ENCODE peak calls at places on chromosome 19, in eight cellular contexts. P is colonic mucosa, K is tibial nerve, S is mammary epithelial cell, T is body of pancreas, Z is left ventricle myocardium inferior, H is fibroblast of lung, D is adrenal gland. X is an unnamed sample.

GRCh38 chr19:4391701-4392543 is 8.4 kb downstream of the SH3GL1 start:
- DNase-seq in H (peak), Z (peak), K (no peak), D (peak), S (peak), P (no peak), T (no peak), X (no peak)

GRCh38 chr19:23263396-23263795 is 13.2 kb upstream of the ZNF724 start:
- DNase-seq in Z (no peak), T (no peak), P (no peak), S (no peak), H (no peak), D (no peak), K (no peak), X (no peak)

GRCh38 chr19:54245936-54246335 is 3.3 kb upstream of the LILRA6 start:
- DNase-seq in K (no peak), D (no peak), S (no peak), H (no peak), P (no peak), T (no peak), Z (no peak), X (peak)

GRCh38 chr19:54164369-54165068 is 5.0 kb upstream of the LENG1 start:
- DNase-seq in D (peak), H (peak), S (no peak), T (peak), Z (no peak), P (peak), K (no peak), X (no peak)

GRCh38 chr19:56294557-56294956 is 20.1 kb downstream of the ZSCAN5A start:
- DNase-seq in K (no peak), P (no peak), S (peak), Z (no peak), T (no peak), H (peak), D (no peak), X (no peak)

GRCh38 chr19:53999694-54000093 is 8.3 kb downstream of the CACNG6 start:
- DNase-seq in T (no peak), P (no peak), K (no peak), H (no peak), S (no peak), D (no peak), Z (no peak), X (no peak)

GRCh38 chr19:51695702-51696315 is 2.7 kb downstream of the SPACA6 start:
- DNase-seq in Z (no peak), S (no peak), H (no peak), T (no peak), P (no peak), K (no peak), D (no peak), X (peak)

GRCh38 chr19:40337594-40337993 is 10.6 kb downstream of the C19orf47 start:
- DNase-seq in P (no peak), S (no peak), D (no peak), Z (no peak), K (no peak), T (no peak), H (no peak), X (no peak)

GRCh38 chr19:24003537-24003936 is 83.5 kb upstream of the ZNF254 start:
- DNase-seq in S (no peak), T (no peak), D (no peak), H (no peak), Z (no peak), K (no peak), P (no peak), X (no peak)

GRCh38 chr19:29524912-29525870 is 603 bp upstream of the VSTM2B start:
- DNase-seq in S (peak), T (no peak), H (no peak), D (no peak), Z (peak), P (no peak), K (no peak), X (no peak)
- H3K27ac ChIP-seq in S (no peak), T (no peak), H (no peak), D (no peak), Z (no peak), P (no peak), K (no peak), X (no peak)

GRCh38 chr19:15453091-15453498 is 3.3 kb upstream of the WIZ start:
- DNase-seq in H (no peak), T (peak), K (no peak), D (peak), S (no peak), Z (no peak), P (no peak), X (no peak)
- TF ChIP-seq CTCF in H (peak), T (peak), K (no peak), D (peak), S (no peak), Z (peak), P (no peak), X (no peak)

DNA sequence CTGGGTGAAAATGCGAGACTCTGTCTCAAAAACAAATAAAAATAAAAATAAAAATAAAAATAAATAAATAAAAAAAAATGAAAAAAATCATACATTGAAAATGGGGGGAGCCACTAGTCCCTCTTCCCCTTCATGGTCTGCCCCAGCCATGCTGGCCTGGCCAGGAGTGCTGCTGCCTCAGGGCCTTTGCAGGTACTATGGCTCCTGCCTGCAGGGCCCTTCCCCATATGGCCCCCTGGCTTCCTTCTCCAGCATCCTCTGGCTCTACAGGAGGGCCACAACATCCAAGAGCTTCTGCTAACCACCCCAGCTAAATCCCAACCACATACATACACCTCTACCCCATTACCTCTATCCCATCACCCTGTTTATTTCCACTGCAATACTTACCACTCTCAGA is 4.6 kb upstream of the ABHD17A start:
- DNase-seq in H (no peak), Z (no peak), T (no peak), K (no peak), D (no peak), S (no peak), P (no peak), X (no peak)
- H3K27ac ChIP-seq in H (no peak), Z (no peak), T (no peak), K (no peak), D (no peak), S (no peak), P (no peak), X (no peak)

DNA sequence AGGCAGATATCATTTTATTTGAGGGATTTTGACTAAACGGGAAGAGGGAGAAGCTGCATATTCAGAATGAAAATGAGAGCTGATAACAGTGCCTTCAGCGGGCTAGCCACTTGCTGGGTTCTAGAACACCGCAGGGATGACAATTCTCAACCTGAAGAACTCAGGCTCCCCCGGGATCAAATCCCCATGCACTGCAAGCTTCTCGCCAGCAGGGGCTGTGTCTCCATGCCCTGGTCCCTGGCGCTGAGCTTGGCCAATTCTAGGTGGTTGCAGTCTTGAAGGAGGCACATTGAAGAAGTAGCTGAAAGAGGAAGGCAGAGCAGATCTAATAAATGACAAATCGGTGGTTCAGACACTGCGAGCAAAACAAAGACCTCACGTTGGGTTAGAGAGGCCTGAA is 128.7 kb downstream of the UQCRFS1 start:
- DNase-seq in K (no peak), S (no peak), T (no peak), H (no peak), P (no peak), Z (no peak), D (peak), X (no peak)
- TF ChIP-seq CTCF in K (no peak), S (no peak), T (no peak), H (no peak), P (no peak), Z (peak), D (no peak), X (peak)

GRCh38 chr19:50025794-50026549 is at the start of gene ZNF473:
- DNase-seq in S (peak), P (peak), T (peak), D (peak), K (peak), H (peak), Z (peak), X (peak)

GRCh38 chr19:50030225-50030624 is 4.4 kb downstream of the ZNF473 start:
- DNase-seq in T (no peak), D (no peak), S (no peak), H (no peak), Z (no peak), P (no peak), K (no peak), X (no peak)

GRCh38 chr19:50025022-50025793 is at the start of gene VRK3:
- DNase-seq in D (peak), Z (peak), P (peak), T (peak), S (peak), K (peak), H (peak), X (peak)

GRCh38 chr19:50024719-50025021 is 502 bp downstream of the VRK3 start:
- DNase-seq in H (no peak), D (no peak), K (no peak), P (no peak), Z (no peak), T (no peak), S (no peak), X (no peak)

GRCh38 chr19:50026550-50026906 is 723 bp downstream of the ZNF473 start:
- DNase-seq in P (no peak), D (no peak), Z (no peak), S (no peak), H (no peak), K (no peak), T (no peak), X (no peak)
- H3K27ac ChIP-seq in P (no peak), D (no peak), Z (no peak), S (no peak), H (no peak), K (no peak), T (no peak), X (no peak)

GRCh38 chr19:6393074-6393981 is at the start of gene GTF2F1:
- DNase-seq in D (peak), S (peak), Z (peak), K (peak), T (peak), H (peak), P (peak), X (peak)
- TF ChIP-seq CTCF in D (peak), S (peak), Z (peak), K (peak), T (no peak), H (peak), P (no peak), X (no peak)

GRCh38 chr19:46786236-46787039 is 2.0 kb downstream of the SLC1A5 start:
- DNase-seq in D (peak), H (peak), Z (peak), P (peak), S (peak), K (peak), T (peak), X (peak)

GRCh38 chr19:46785980-46786235 is 2.5 kb downstream of the SLC1A5 start:
- DNase-seq in Z (no peak), D (no peak), S (no peak), K (no peak), T (no peak), P (no peak), H (no peak), X (no peak)

GRCh38 chr19:46787331-46788100 is 878 bp downstream of the SLC1A5 start:
- DNase-seq in K (peak), H (peak), Z (peak), D (no peak), S (peak), T (peak), P (peak), X (no peak)

GRCh38 chr19:46788101-46788967 is at the start of gene SLC1A5:
- DNase-seq in T (peak), H (peak), Z (peak), D (peak), K (peak), S (peak), P (peak), X (peak)

GRCh38 chr19:46787040-46787330 is 1.4 kb downstream of the SLC1A5 start:
- DNase-seq in P (no peak), K (no peak), H (no peak), S (no peak), Z (no peak), D (no peak), T (no peak), X (no peak)
- H3K27ac ChIP-seq in P (peak), K (peak), H (peak), S (peak), Z (peak), D (peak), T (peak), X (peak)

DNA sequence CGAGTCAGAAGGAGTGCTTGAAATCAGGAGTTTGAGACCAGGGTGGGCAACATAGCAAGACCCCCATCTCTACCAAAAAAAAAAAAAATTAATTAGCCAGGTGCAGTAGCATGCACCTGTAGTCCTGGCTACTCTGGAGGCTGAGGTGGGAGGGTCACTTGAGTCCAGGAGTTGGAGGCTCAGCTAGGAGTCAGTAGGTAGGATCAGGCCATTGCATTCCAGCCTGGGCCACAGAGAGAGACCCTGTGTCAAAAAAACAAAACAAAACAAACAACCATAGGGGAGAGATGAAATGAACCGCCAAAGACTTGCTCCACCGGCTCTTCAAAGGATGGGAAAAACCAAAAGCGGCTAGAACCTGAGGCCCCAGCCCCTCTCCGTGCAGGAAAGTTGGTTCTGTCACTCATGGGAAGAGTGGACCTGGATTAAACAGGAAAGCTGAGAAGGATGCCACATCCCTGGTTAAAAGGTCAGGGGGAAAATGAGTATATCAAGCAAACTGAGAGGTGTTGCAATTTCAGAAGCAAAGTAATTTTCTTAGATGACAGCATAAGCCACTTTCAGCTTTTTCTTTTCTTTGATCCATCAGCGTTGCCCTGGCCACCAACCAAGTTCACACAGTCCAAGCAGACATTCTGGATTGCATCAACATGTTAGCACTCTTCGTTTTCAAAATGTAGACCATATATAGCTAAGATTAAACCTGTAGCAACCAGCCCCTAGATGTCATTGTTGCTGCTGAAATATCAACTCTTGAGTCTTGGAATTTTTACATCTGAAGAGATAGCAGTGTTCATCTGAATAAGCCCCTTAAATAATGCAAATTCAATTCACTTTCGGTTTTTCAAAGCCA is 8.9 kb upstream of the ZNF507 start:
- DNase-seq in T (no peak), H (no peak), Z (peak), D (no peak), S (no peak), K (no peak), P (no peak), X (no peak)
- TF ChIP-seq CTCF in T (no peak), H (peak), Z (no peak), D (no peak), S (no peak), K (no peak), P (no peak), X (no peak)

DNA sequence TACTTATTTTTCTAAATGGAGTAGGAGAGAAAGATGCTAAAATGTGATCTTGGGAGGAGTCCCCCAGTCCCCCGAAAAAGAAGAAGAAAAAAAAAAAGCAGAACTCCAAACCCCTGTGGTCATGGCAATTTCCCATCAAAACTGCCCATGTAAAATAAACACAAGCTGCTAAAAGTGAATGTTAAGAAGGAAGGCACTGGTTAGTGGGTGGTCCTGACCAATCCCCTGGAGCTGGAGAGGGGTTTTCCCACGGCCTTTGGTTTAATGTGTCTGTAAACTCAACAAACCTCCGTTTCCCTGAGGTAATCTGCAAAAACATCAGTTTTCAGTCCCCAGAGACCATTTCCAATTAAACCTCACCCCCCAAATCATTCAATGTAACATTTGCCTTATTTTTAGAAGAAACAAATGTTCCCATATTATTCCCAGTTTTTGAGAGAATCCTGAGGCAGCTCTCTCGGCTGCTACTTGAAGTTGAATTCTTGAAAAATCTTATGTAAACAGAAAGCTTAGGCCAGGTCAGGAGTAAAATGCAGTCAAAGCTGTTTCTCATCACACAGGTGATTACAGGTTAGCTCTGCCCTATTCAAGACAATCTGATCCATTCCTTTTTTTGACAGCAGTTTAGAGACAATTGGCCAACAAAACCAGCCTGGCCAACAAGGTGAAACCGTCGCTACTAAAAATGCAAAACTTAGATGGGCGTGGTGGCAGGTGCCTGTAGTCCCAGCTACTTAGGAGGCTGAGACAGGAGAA is 17.0 kb downstream of the RAB3D start:
- DNase-seq in P (no peak), D (no peak), S (no peak), K (no peak), T (no peak), Z (no peak), H (no peak), X (no peak)
- H3K27ac ChIP-seq in P (no peak), D (no peak), S (no peak), K (peak), T (no peak), Z (peak), H (no peak), X (no peak)